ENCODE peak calls at places on chromosome 16, in six cellular contexts. V, W, N, T, E and B are unnamed samples.

GRCh38 chr16:77788196-77789084 is at the start of gene VAT1L:
- DNase-seq in N (no peak), W (peak), V (peak), E (no peak), T (peak), B (peak)

GRCh38 chr16:66135376-66135775 is 231.1 kb upstream of the CDH5 start:
- DNase-seq in E (no peak), V (no peak), W (no peak), N (no peak), T (no peak), B (no peak)

GRCh38 chr16:27852681-27853080 is 210.8 kb downstream of the GSG1L start:
- DNase-seq in E (no peak), T (no peak), W (no peak), V (no peak), N (no peak), B (no peak)

GRCh38 chr16:73057369-73058210 is 9.7 kb upstream of the ZFHX3 start:
- DNase-seq in E (peak), T (peak), V (no peak), N (no peak), W (no peak), B (peak)

GRCh38 chr16:77662241-77662640 is 60.1 kb upstream of the NUDT7 start:
- DNase-seq in N (no peak), E (no peak), T (no peak), W (no peak), V (no peak), B (peak)

GRCh38 chr16:56889206-56889605 is 24.2 kb downstream of the SLC12A3 start:
- DNase-seq in E (peak), V (no peak), T (no peak), N (no peak), W (no peak), B (no peak)

GRCh38 chr16:24015923-24016322 is 180.1 kb downstream of the PRKCB start:
- DNase-seq in T (no peak), V (no peak), E (no peak), N (no peak), W (peak), B (no peak)

GRCh38 chr16:30644334-30644830 is 6.4 kb upstream of the PRR14 start:
- DNase-seq in V (no peak), N (no peak), T (no peak), E (no peak), W (no peak), B (no peak)

GRCh38 chr16:75108792-75109731 is 7.5 kb downstream of the LDHD start:
- DNase-seq in W (peak), V (no peak), T (no peak), E (no peak), N (peak), B (peak)

GRCh38 chr16:6038966-6039530 is 941.5 kb upstream of the EEF2KMT start:
- DNase-seq in T (no peak), V (no peak), E (no peak), N (no peak), W (no peak), B (no peak)

GRCh38 chr16:69618307-69618706 is 52.5 kb downstream of the NFAT5 start:
- DNase-seq in T (peak), N (no peak), W (no peak), E (no peak), V (no peak), B (no peak)

GRCh38 chr16:23683487-23683886 is 4.8 kb downstream of the PLK1 start:
- DNase-seq in N (no peak), E (no peak), T (no peak), V (no peak), W (no peak), B (no peak)

GRCh38 chr16:57800213-57801097 is 1.8 kb downstream of the KIFC3 start:
- DNase-seq in E (no peak), W (no peak), T (peak), V (no peak), N (no peak), B (peak)

GRCh38 chr16:52068447-52069074 is 478.4 kb downstream of the TOX3 start:
- DNase-seq in V (peak), T (no peak), W (no peak), N (no peak), E (no peak), B (peak)

GRCh38 chr16:89072216-89073130 is 21.2 kb upstream of the ACSF3 start:
- DNase-seq in W (no peak), E (no peak), N (no peak), T (no peak), V (no peak), B (no peak)

GRCh38 chr16:57128787-57129389 is 36.5 kb downstream of the CPNE2 start:
- DNase-seq in N (no peak), E (no peak), V (no peak), W (no peak), T (no peak), B (no peak)

GRCh38 chr16:26204138-26204537 is 512.4 kb downstream of the HS3ST4 start:
- DNase-seq in T (no peak), V (no peak), E (no peak), N (no peak), W (no peak), B (no peak)

GRCh38 chr16:27403601-27403992 is 1.6 kb downstream of the IL21R start:
- DNase-seq in T (no peak), N (no peak), E (no peak), V (no peak), W (no peak), B (no peak)

GRCh38 chr16:27461483-27462171 is 59.7 kb downstream of the IL21R start:
- DNase-seq in N (no peak), V (no peak), E (no peak), T (peak), W (no peak), B (no peak)

GRCh38 chr16:72240949-72241348 is 69.0 kb upstream of the PMFBP1 start:
- DNase-seq in V (no peak), W (no peak), N (no peak), T (no peak), E (no peak), B (no peak)

GRCh38 chr16:27999687-28000086 is 63.8 kb downstream of the GSG1L start:
- DNase-seq in N (no peak), V (no peak), T (no peak), E (peak), W (no peak), B (peak)

GRCh38 chr16:68478526-68479249 is 30.4 kb upstream of the SMPD3 start:
- DNase-seq in T (no peak), V (no peak), N (no peak), E (no peak), W (no peak), B (peak)

GRCh38 chr16:66058181-66058580 is 308.3 kb upstream of the CDH5 start:
- DNase-seq in W (no peak), N (no peak), V (no peak), E (no peak), T (no peak), B (no peak)

GRCh38 chr16:29306953-29307597 is 99.4 kb downstream of the NPIPB11 start:
- DNase-seq in N (no peak), W (no peak), E (no peak), V (no peak), T (no peak), B (no peak)

GRCh38 chr16:50304467-50305440 is 38.4 kb downstream of the ADCY7 start:
- DNase-seq in N (no peak), E (no peak), T (no peak), W (no peak), V (no peak), B (no peak)

GRCh38 chr16:80984124-80984892 is 22.4 kb downstream of the CMC2 start:
- DNase-seq in N (no peak), T (no peak), W (no peak), V (no peak), E (no peak), B (no peak)

GRCh38 chr16:79204486-79204885 is 396.1 kb downstream of the MAF start:
- DNase-seq in W (no peak), N (no peak), T (no peak), E (no peak), V (no peak), B (no peak)

GRCh38 chr16:27123795-27124194 is 57.1 kb downstream of the C16orf82 start:
- DNase-seq in E (peak), W (no peak), V (no peak), N (no peak), T (no peak), B (no peak)

GRCh38 chr16:24689128-24689527 is 40.3 kb upstream of the TNRC6A start:
- DNase-seq in N (peak), W (peak), T (peak), V (no peak), E (no peak), B (peak)

GRCh38 chr16:53784312-53784711 is 80.4 kb downstream of the FTO start:
- DNase-seq in W (no peak), E (no peak), T (no peak), V (no peak), N (no peak), B (no peak)

GRCh38 chr16:1900452-1900774 is 17.8 kb downstream of the HS3ST6 start:
- DNase-seq in V (no peak), W (no peak), N (no peak), T (no peak), E (no peak), B (no peak)

GRCh38 chr16:22634913-22635312 is 124.2 kb downstream of the NPIPB5 start:
- DNase-seq in N (no peak), V (peak), W (no peak), T (no peak), E (no peak), B (no peak)

GRCh38 chr16:27628216-27628945 is 78.4 kb downstream of the KATNIP start:
- DNase-seq in N (no peak), W (no peak), E (no peak), T (no peak), V (no peak), B (no peak)

GRCh38 chr16:30659507-30660423 is 1.5 kb downstream of the FBRS start:
- DNase-seq in W (no peak), E (peak), N (no peak), V (no peak), T (peak), B (peak)

GRCh38 chr16:28843766-28844165 is 2.4 kb downstream of the TUFM start:
- DNase-seq in V (no peak), N (no peak), T (no peak), W (no peak), E (no peak), B (no peak)

GRCh38 chr16:88482630-88483391 is 29.7 kb downstream of the ZFPM1 start:
- DNase-seq in T (no peak), V (no peak), W (no peak), E (no peak), N (no peak), B (no peak)

GRCh38 chr16:8103649-8104289 is 486.5 kb downstream of the TMEM114 start:
- DNase-seq in N (no peak), W (no peak), V (no peak), T (no peak), E (no peak), B (no peak)
- TF ChIP-seq POLR2A in N (no peak), W (no peak), V (no peak), T (no peak), E (peak), B (no peak)

GRCh38 chr16:4371481-4372314 is at the start of gene VASN:
- DNase-seq in T (peak), W (peak), N (peak), E (peak), V (no peak), B (peak)

GRCh38 chr16:4372315-4372577 is 598 bp downstream of the VASN start:
- DNase-seq in N (no peak), W (no peak), T (no peak), V (no peak), E (no peak), B (no peak)

GRCh38 chr16:4370151-4370550 is 1.5 kb upstream of the VASN start:
- DNase-seq in T (no peak), V (no peak), E (no peak), W (no peak), N (no peak), B (no peak)

GRCh38 chr16:4369006-4369766 is 2.5 kb upstream of the VASN start:
- DNase-seq in V (no peak), N (no peak), T (no peak), E (no peak), W (no peak), B (no peak)

DNA sequence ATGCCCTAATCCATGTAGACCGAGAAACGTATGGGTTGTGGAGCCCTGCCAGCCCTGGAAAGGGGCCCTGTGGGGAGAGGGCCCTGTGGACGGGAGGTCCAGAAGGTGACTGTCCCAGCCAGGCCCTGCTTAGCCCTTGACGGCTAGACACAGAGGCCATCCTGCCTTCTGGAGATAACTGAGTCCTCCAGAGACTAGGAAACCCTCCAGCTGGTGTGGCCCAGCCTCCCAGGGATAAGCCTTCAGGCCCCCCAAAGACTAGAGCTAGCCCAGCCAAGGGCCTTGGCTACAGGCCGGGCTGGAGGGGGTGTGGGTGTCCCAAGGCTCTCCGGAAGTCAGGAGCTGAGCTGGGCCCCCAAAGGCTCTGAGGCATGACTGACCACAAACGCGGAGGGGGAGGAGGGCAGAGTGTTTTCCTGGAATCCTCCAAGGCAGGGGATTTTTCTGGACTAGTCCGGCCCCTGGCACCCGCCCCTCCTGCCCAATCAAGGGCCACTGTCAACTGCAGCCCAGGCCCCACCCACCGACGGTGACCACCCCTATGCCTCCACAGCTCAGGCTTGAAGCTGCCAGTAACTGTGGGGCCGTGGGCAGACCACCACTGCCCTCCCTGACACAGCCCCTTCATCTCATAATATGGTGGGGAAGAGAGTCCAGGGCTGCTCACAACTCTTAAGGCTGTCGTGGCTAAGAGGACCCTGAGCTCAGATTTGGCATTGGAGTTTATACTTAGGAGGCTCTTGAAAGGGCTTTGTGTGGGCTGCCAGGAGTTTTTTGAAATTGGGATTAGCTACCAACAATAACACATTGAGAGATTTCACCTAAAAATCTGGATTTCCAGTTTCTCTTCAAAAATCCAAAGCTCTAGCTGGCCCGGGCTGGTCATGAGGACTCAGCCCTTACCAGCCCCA is 823 bp upstream of the VASN start:
- DNase-seq in N (no peak), E (peak), V (no peak), W (no peak), T (no peak), B (no peak)
- TF ChIP-seq MAX in N (no peak), E (no peak), V (no peak), W (no peak), T (no peak), B (no peak)

GRCh38 chr16:716250-716607 is 1.3 kb downstream of the METRN start:
- DNase-seq in V (no peak), N (no peak), T (no peak), E (peak), W (no peak), B (no peak)
- H3K4me3 ChIP-seq in V (peak), N (peak), T (no peak), E (peak), W (peak), B (no peak)

DNA sequence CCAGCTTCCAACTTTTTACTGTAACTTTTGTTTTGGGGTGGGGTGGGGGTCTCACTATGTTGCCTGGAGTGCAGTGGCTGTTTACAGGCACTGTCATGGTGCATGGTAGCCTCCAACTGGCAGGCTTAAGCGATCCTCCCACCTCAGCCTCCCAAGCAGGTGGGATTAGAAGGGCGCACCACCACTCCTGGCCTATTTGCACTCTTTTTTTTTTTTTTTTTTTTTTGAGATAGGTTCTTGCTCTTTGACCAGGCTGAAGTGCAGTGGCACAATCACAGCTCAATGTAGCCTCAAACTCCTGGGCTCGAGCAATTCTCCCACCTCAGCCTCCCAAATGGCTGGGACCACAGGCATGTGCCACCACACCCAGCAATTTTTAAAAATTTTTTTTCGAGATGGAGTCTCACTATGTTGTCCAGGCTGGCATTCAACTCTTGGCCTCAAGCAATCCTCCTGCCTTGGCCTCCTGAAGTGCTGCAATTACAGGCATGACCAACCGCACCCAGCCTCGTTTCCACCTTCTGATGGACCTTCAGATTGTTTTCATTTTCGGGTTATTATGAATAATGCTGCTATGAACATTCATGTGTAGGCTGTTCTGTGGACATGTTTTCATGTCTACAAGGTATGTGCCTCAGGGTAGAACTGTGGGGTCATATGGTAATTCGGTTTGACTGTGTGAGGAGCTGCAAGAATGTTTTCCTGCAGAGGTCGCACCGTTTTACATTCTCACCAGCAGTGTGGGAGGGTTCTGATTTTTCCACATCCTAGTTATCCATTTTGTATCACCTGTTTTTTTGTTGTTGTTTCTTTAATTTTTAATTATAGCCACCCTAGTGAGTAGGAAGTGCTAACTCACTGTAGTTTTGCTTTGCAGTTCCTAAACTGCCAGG is 10.8 kb downstream of the TRAP1 start:
- DNase-seq in E (no peak), W (no peak), T (no peak), V (no peak), N (no peak), B (no peak)
- TF ChIP-seq POLR2A in E (no peak), W (no peak), T (no peak), V (no peak), N (no peak), B (no peak)

DNA sequence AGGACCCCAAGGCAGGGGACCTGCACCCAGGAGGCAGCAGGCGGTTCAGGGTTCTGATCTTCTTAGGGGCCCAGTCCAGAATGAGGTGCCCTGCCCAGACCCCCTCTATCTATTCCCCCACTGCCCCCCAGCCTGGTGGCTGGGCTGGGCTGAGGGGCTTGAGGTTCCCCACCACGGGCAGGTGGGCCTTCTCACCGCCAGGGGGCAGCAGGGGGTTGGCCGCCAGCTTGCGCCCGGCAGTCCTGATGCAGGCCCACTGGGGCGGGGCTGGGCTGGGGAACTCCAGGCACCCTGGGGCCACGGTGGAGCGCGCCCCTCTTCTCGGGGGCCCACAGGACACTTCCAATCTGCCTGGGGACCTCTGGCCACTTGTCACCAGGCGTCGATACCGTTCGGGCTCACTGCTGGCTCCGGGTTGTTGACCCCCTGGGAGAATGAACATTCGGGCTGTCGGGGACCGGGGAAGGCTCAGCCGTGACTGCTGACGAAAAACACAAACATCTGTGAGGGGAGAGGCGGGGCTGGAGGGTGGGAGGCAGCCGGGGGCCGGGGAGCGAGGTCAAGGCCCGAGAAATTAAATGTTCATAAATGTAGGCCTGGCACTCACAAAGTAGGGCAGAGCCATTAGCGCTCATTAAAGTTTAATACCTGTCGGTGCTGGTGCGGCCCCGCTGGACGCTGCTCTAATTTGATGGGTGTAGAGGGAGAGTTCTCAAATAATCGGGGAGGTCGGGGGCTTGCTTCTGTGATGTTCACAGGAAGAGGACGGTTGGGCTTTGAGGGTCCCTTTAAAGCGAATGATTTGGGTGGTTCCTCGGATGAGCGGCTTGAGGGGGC is 219.2 kb upstream of the GSE1 start:
- DNase-seq in W (peak), V (no peak), T (no peak), E (peak), N (no peak), B (peak)
- TF ChIP-seq MAX in W (no peak), V (peak), T (no peak), E (peak), N (no peak), B (no peak)